ENCODE peak calls at places on chromosome 21, in five cellular contexts. L is stimulated activated CD8-positive, alpha-beta memory T cell treated with anti-CD3 and anti-CD28 coated beads, Interleukin-7, amount 100 ng/mL, for 1 hour; C is thoracic aorta; E is HEK293T; D is pancreas. O is an unnamed sample.

GRCh38 chr21:44558695-44559094 is at the start of gene KRTAP10-3:
- DNase-seq in C (no peak), E (no peak), L (no peak), D (no peak), O (no peak)

GRCh38 chr21:15063081-15063820 is 1.5 kb downstream of the NRIP1 start:
- DNase-seq in D (no peak), L (no peak), E (no peak), C (no peak), O (no peak)

GRCh38 chr21:30044447-30045064 is 104.8 kb upstream of the GRIK1 start:
- DNase-seq in C (no peak), D (no peak), L (no peak), E (peak; percentile 12), O (peak; percentile 31)

GRCh38 chr21:46498335-46499050 is 39.8 kb downstream of the DIP2A start:
- DNase-seq in C (no peak), D (peak; percentile 62), E (no peak), L (no peak), O (no peak)

GRCh38 chr21:45424854-45425795 is 20.2 kb downstream of the COL18A1 start:
- DNase-seq in E (no peak), L (no peak), D (peak; percentile 58), C (no peak), O (no peak)

GRCh38 chr21:34688145-34688544 is 19.4 kb downstream of the CLIC6 start:
- DNase-seq in E (no peak), D (no peak), C (no peak), L (no peak), O (no peak)

GRCh38 chr21:45846373-45847160 is 135.0 kb upstream of the COL6A1 start:
- DNase-seq in E (no peak), D (no peak), C (no peak), L (no peak), O (peak; percentile 39)

GRCh38 chr21:31741116-31741515 is 9.2 kb upstream of the SCAF4 start:
- DNase-seq in D (no peak), L (no peak), C (no peak), E (no peak), O (no peak)

GRCh38 chr21:25897383-25897782 is 162.6 kb downstream of the GABPA start:
- DNase-seq in L (no peak), E (no peak), D (no peak), C (no peak), O (no peak)

GRCh38 chr21:42401164-42401563 is 2.5 kb upstream of the UBASH3A start:
- DNase-seq in E (no peak), L (no peak), D (no peak), C (no peak), O (no peak)

GRCh38 chr21:45258476-45258875 is 29.2 kb downstream of the POFUT2 start:
- DNase-seq in D (no peak), C (no peak), L (no peak), E (no peak), O (no peak)

GRCh38 chr21:45580181-45580575 is 37.9 kb upstream of the SLC19A1 start:
- DNase-seq in D (no peak), E (no peak), C (no peak), L (no peak), O (no peak)

GRCh38 chr21:27045281-27045985 is 78.5 kb upstream of the ADAMTS5 start:
- DNase-seq in C (no peak), L (no peak), D (no peak), E (no peak), O (no peak)

GRCh38 chr21:43740497-43741156 is 21.7 kb downstream of the PDXK start:
- DNase-seq in L (no peak), C (no peak), D (peak; percentile 87), E (no peak), O (peak; percentile 61)

GRCh38 chr21:39660191-39660590 is 47.5 kb downstream of the B3GALT5 start:
- DNase-seq in L (no peak), C (no peak), E (no peak), D (no peak), O (no peak)

GRCh38 chr21:37631319-37632117 is 264.9 kb downstream of the DYRK1A start:
- DNase-seq in D (no peak), L (no peak), C (no peak), E (no peak), O (no peak)

GRCh38 chr21:45303111-45303615 is 15.5 kb upstream of the POFUT2 start:
- DNase-seq in C (no peak), L (no peak), D (no peak), E (no peak), O (no peak)

GRCh38 chr21:23874271-23874670 is 1733.0 kb downstream of the MRPL39 start:
- DNase-seq in C (no peak), L (no peak), E (no peak), D (no peak), O (no peak)

GRCh38 chr21:17352937-17353655 is 159.7 kb upstream of the CXADR start:
- DNase-seq in C (no peak), D (no peak), L (no peak), E (no peak), O (no peak)

GRCh38 chr21:45208627-45208951 is 79.1 kb downstream of the POFUT2 start:
- DNase-seq in E (no peak), C (no peak), L (no peak), D (no peak), O (no peak)

GRCh38 chr21:37548521-37548981 is 182.0 kb downstream of the DYRK1A start:
- DNase-seq in L (no peak), D (no peak), C (no peak), E (no peak), O (no peak)

GRCh38 chr21:27104749-27105439 is 138.0 kb upstream of the ADAMTS5 start:
- DNase-seq in C (no peak), E (no peak), L (no peak), D (no peak), O (no peak)

GRCh38 chr21:45973475-45974072 is 8.0 kb upstream of the COL6A1 start:
- DNase-seq in L (peak; percentile 69), C (no peak), E (peak; percentile 84), D (peak; percentile 83), O (peak; percentile 52)

GRCh38 chr21:28261291-28261690 is 731.4 kb downstream of the LTN1 start:
- DNase-seq in E (no peak), C (no peak), D (no peak), L (no peak), O (no peak)

GRCh38 chr21:29149771-29150425 is 19.5 kb downstream of the MAP3K7CL start:
- DNase-seq in D (no peak), C (no peak), L (no peak), E (no peak), O (no peak)

GRCh38 chr21:31416465-31416864 is 72.4 kb upstream of the TIAM1 start:
- DNase-seq in D (no peak), E (no peak), C (no peak), L (no peak), O (no peak)

O was measured in head of caudate nucleus.